ENCODE peak calls at places on chromosome 21, in six cellular contexts. Q, P, B, V, K and U are unnamed samples. For H3K4me1, the result is how much of the 10 kb centered on the place peaks cover.

GRCh38 chr21:29610960-29611359 is 312.2 kb downstream of the BACH1 start:
- DNase-seq in Q (no peak), P (no peak), B (no peak), V (no peak), K (no peak), U (no peak)

GRCh38 chr21:27306821-27307746 is 340.2 kb upstream of the ADAMTS5 start:
- DNase-seq in Q (no peak), P (no peak), B (no peak), V (no peak), K (no peak), U (no peak)

GRCh38 chr21:25862596-25862995 is 127.8 kb downstream of the GABPA start:
- DNase-seq in Q (no peak), P (no peak), B (no peak), V (no peak), K (no peak), U (no peak)

GRCh38 chr21:30434033-30434631 is 4.1 kb downstream of the KRTAP13-4 start:
- DNase-seq in Q (no peak), P (no peak), B (peak), V (peak), K (no peak), U (peak)

GRCh38 chr21:37687001-37687400 is 229.3 kb downstream of the KCNJ6 start:
- DNase-seq in Q (no peak), P (no peak), B (no peak), V (no peak), K (no peak), U (no peak)

GRCh38 chr21:20971296-20971921 is 26.8 kb upstream of the NCAM2 start:
- DNase-seq in Q (no peak), P (peak), B (peak), V (no peak), K (peak), U (no peak)

GRCh38 chr21:18951291-18952038 is 547.9 kb upstream of the TMPRSS15 start:
- DNase-seq in Q (no peak), P (no peak), B (peak), V (peak), K (no peak), U (no peak)

GRCh38 chr21:37072988-37073416 is at the start of the genes PIGP and TTC3:
- DNase-seq in Q (peak), P (peak), B (peak), V (peak), K (peak), U (peak)

GRCh38 chr21:18477059-18477458 is 73.5 kb upstream of the TMPRSS15 start:
- DNase-seq in Q (no peak), P (no peak), B (no peak), V (no peak), K (no peak), U (no peak)

GRCh38 chr21:32807717-32808380 is 36.3 kb upstream of the PAXBP1 start:
- DNase-seq in Q (no peak), P (no peak), B (peak), V (no peak), K (peak), U (no peak)

GRCh38 chr21:22019766-22020165 is 1021.6 kb downstream of the NCAM2 start:
- DNase-seq in Q (no peak), P (no peak), B (no peak), V (no peak), K (no peak), U (no peak)

GRCh38 chr21:33403128-33403785 is at the start of gene IFNGR2:
- DNase-seq in Q (no peak), P (no peak), B (peak), V (peak), K (peak), U (peak)

GRCh38 chr21:38151021-38151645 is 105.7 kb upstream of the KCNJ15 start:
- DNase-seq in Q (no peak), P (no peak), B (no peak), V (no peak), K (no peak), U (no peak)

GRCh38 chr21:29144736-29145353 is 14.4 kb downstream of the MAP3K7CL start:
- DNase-seq in Q (no peak), P (no peak), B (no peak), V (no peak), K (no peak), U (no peak)

GRCh38 chr21:34091607-34092006 is 18.2 kb downstream of the MRPS6 start:
- DNase-seq in Q (no peak), P (no peak), B (no peak), V (no peak), K (no peak), U (no peak)

GRCh38 chr21:31098576-31099005 is 60.3 kb upstream of the KRTAP19-8 start:
- DNase-seq in Q (no peak), P (peak), B (peak), V (peak), K (peak), U (peak)

GRCh38 chr21:31665397-31665796 is 5.9 kb downstream of the SOD1 start:
- DNase-seq in Q (no peak), P (no peak), B (no peak), V (no peak), K (no peak), U (no peak)

GRCh38 chr21:29018540-29018939 is 609 bp downstream of the RWDD2B start:
- DNase-seq in Q (no peak), P (no peak), B (no peak), V (no peak), K (no peak), U (no peak)

GRCh38 chr21:39805983-39806382 is 61.0 kb downstream of the IGSF5 start:
- DNase-seq in Q (no peak), P (no peak), B (no peak), V (no peak), K (no peak), U (no peak)

GRCh38 chr21:25313891-25314646 is 293.2 kb downstream of the MRPL39 start:
- DNase-seq in Q (no peak), P (no peak), B (no peak), V (no peak), K (no peak), U (no peak)

GRCh38 chr21:29196021-29196663 is 65.7 kb downstream of the MAP3K7CL start:
- DNase-seq in Q (peak), P (no peak), B (peak), V (no peak), K (peak), U (peak)

GRCh38 chr21:36696390-36696639 is 2.6 kb upstream of the SIM2 start:
- DNase-seq in Q (no peak), P (no peak), B (no peak), V (no peak), K (no peak), U (no peak)

GRCh38 chr21:26490771-26491170 is 82.3 kb downstream of the CYYR1 start:
- DNase-seq in Q (no peak), P (no peak), B (no peak), V (no peak), K (no peak), U (no peak)

GRCh38 chr21:27772816-27773215 is 805.9 kb upstream of the ADAMTS5 start:
- DNase-seq in Q (no peak), P (no peak), B (no peak), V (no peak), K (no peak), U (no peak)

GRCh38 chr21:20249401-20249800 is 748.8 kb upstream of the NCAM2 start:
- DNase-seq in Q (no peak), P (no peak), B (no peak), V (no peak), K (no peak), U (no peak)

GRCh38 chr21:26849428-26850115 is 4.4 kb upstream of the ADAMTS1 start:
- DNase-seq in Q (no peak), P (no peak), B (no peak), V (no peak), K (no peak), U (no peak)

GRCh38 chr21:29221259-29221744 is 77.4 kb upstream of the BACH1 start:
- DNase-seq in Q (no peak), P (no peak), B (no peak), V (no peak), K (no peak), U (no peak)

GRCh38 chr21:25735221-25735894 is 586 bp downstream of the GABPA start:
- DNase-seq in Q (peak), P (peak), B (peak), V (peak), K (peak), U (peak)

GRCh38 chr21:37294674-37295073 is 27.5 kb upstream of the VPS26C start:
- DNase-seq in Q (no peak), P (no peak), B (no peak), V (no peak), K (no peak), U (no peak)

GRCh38 chr21:28793043-28793442 is 199.6 kb downstream of the LTN1 start:
- DNase-seq in Q (no peak), P (no peak), B (no peak), V (no peak), K (no peak), U (no peak)

GRCh38 chr21:31248598-31248997 is 95.5 kb downstream of the TIAM1 start:
- DNase-seq in Q (no peak), P (no peak), B (no peak), V (no peak), K (no peak), U (no peak)

GRCh38 chr21:31577280-31577679 is 82.2 kb upstream of the SOD1 start:
- DNase-seq in Q (no peak), P (no peak), B (no peak), V (no peak), K (no peak), U (no peak)

GRCh38 chr21:29168874-29169273 is 38.4 kb downstream of the MAP3K7CL start:
- DNase-seq in Q (no peak), P (no peak), B (no peak), V (no peak), K (no peak), U (no peak)

GRCh38 chr21:38914531-38915385 is 109.0 kb downstream of the ETS2 start:
- DNase-seq in Q (no peak), P (no peak), B (peak), V (peak), K (peak), U (no peak)

GRCh38 chr21:34221331-34222030 is 142.3 kb upstream of the KCNE2 start:
- DNase-seq in Q (no peak), P (no peak), B (no peak), V (no peak), K (no peak), U (no peak)

GRCh38 chr21:31688603-31689368 is 29.3 kb downstream of the SOD1 start:
- DNase-seq in Q (no peak), P (no peak), B (no peak), V (no peak), K (no peak), U (no peak)

GRCh38 chr21:29025328-29025713 is 853 bp downstream of the USP16 start:
- DNase-seq in Q (no peak), P (no peak), B (no peak), V (no peak), K (no peak), U (no peak)

DNA sequence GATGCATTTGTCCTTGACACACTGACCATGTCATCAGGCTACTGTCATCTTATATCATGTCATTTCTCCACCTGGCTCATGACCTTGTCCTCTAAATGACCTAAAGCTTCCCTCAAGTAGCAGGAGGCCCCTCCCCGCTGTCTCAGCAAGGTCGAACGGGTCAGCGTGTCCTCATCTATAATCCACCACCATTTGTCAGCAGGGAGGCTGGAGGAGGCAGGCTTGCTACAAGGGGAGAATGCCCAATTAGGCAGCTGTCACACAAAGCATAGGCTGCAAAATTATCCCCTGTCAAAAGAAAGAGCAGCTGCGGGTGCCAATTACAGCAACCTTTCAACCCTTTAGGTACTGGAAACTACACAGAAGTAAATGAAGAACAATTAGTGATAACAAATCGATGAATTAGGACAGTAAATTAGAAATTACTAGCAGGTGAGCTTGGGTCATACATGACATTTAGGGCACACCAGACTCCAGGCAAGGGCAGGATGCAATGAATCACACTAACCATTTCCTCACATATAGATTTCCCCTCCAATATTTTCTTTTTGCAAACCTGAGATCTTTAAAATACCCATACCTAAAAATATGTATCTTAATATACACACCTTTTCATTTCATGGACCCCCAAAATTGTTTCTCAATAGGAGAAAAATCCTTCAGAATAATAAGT is 61.2 kb downstream of the NRIP1 start:
- DNase-seq in Q (no peak), P (no peak), B (no peak), V (no peak), K (no peak), U (no peak)
- TF ChIP-seq EP300 in Q (no peak), P (no peak), B (no peak), V (no peak), K (no peak), U (no peak)

GRCh38 chr21:41501919-41502318 is 6.0 kb downstream of the TMPRSS2 start:
- DNase-seq in Q (no peak), P (no peak), B (no peak), V (no peak), K (no peak), U (no peak)
- H3K4me1 ChIP-seq in Q (under half), P (under half), B (under half), V (under half), K (under half), U (half or more)

GRCh38 chr21:35563885-35564451 is 496.4 kb downstream of the SETD4 start:
- DNase-seq in Q (no peak), P (peak), B (peak), V (no peak), K (peak), U (no peak)
- TF ChIP-seq EP300 in Q (no peak), P (no peak), B (no peak), V (no peak), K (no peak), U (no peak)

GRCh38 chr21:45723049-45723958 is 79.8 kb downstream of the PCBP3 start:
- DNase-seq in Q (no peak), P (no peak), B (no peak), V (no peak), K (no peak), U (no peak)
- H3K4me1 ChIP-seq in Q (under half), P (under half), B (under half), V (under half), K (under half), U (under half)

DNA sequence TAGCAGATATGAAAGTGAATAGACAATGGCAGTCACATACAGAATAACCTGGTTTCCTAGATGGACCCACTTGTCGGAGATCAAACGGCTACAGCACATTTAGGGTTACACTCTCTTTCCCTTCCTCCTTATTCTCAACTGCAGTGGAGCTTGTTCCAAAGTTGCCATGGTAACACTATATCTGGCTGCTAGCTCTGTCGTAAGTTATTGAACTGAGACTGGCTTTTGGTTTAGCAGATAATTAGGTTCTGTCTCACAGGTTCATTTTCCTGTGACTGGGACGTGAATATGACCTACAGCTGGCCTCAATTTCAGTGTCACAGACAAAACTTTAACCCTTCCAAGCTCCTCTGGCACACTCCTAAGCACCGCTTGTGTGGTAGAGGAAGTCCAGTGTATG is 875.8 kb downstream of the USP25 start:
- DNase-seq in Q (no peak), P (no peak), B (no peak), V (no peak), K (no peak), U (no peak)
- TF ChIP-seq EP300 in Q (no peak), P (no peak), B (no peak), V (no peak), K (no peak), U (no peak)

GRCh38 chr21:46562964-46563607 is 41.8 kb downstream of the S100B start:
- DNase-seq in Q (no peak), P (no peak), B (no peak), V (no peak), K (no peak), U (no peak)
- H3K4me1 ChIP-seq in Q (under half), P (under half), B (under half), V (under half), K (under half), U (under half)

GRCh38 chr21:24197132-24197643 is 1410.1 kb downstream of the MRPL39 start:
- DNase-seq in Q (no peak), P (no peak), B (no peak), V (no peak), K (no peak), U (no peak)
- TF ChIP-seq EP300 in Q (no peak), P (no peak), B (no peak), V (no peak), K (no peak), U (no peak)

GRCh38 chr21:42724226-42724920 is 71.0 kb downstream of the PDE9A start:
- DNase-seq in Q (peak), P (no peak), B (peak), V (no peak), K (no peak), U (no peak)

GRCh38 chr21:42725416-42725930 is 72.1 kb downstream of the PDE9A start:
- DNase-seq in Q (no peak), P (no peak), B (no peak), V (no peak), K (no peak), U (peak)

GRCh38 chr21:42722153-42722552 is 68.7 kb downstream of the PDE9A start:
- DNase-seq in Q (no peak), P (no peak), B (no peak), V (no peak), K (no peak), U (no peak)

GRCh38 chr21:42721341-42721824 is 68.0 kb downstream of the PDE9A start:
- DNase-seq in Q (no peak), P (no peak), B (peak), V (no peak), K (no peak), U (no peak)

GRCh38 chr21:42722808-42723470 is 69.5 kb downstream of the PDE9A start:
- DNase-seq in Q (no peak), P (no peak), B (no peak), V (no peak), K (no peak), U (no peak)
- H3K4me1 ChIP-seq in Q (under half), P (under half), B (under half), V (under half), K (under half), U (under half)

DNA sequence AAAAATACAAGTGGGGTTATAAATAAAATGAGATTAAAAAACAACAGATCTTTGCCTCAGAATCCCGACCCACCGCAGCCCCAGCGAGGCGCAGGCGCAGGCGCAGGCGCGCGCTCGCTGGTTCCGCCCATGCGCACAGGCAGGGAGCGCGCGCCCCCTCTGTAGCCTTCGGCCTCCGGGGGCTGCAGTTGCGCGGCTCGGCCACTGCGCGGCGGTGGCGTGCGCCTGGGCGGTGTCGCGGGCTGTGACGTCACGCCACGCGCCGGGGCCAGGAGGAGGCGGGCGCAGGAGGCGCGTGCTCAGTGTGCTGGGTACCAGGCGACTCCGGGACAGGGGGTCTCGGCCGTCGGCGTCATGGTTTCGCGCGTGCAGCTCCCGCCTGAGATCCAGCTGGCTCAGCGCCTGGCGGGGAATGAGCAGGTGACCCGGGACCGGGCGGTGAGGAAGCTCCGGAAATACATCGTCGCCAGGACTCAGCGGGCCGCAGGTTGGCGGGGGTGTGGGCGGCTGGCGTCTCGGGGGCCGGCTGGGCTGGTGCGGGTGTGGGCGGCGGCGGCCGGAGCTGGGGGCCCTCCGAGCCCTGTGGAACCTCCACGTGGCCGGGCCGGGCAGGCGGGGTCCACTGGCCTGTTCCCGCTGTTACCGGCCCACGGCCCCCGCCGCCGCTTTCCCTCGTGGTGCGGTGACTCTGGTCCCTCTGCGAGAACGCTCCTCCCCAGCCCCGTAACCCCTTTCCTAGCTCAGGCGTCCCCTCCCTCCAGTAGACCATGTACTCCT is at the start of gene RRP1:
- DNase-seq in Q (peak), P (peak), B (peak), V (peak), K (peak), U (peak)
- TF ChIP-seq EP300 in Q (no peak), P (peak), B (no peak), V (no peak), K (no peak), U (no peak)